ENCODE peak calls at places on chromosomes 5 and 9, in four cellular contexts. R is H9, O is stomach, J is fibroblast of lung. N is an unnamed sample.

GRCh38 chr5:8470489-8470888 is 601.5 kb downstream of the MTRR start:
- DNase-seq in R (no peak), O (no peak), J (no peak), N (no peak)

GRCh38 chr9:132622144-132622543 is 39.7 kb downstream of the BARHL1 start:
- DNase-seq in R (no peak), O (peak), J (peak), N (no peak)

GRCh38 chr5:168088415-168089165 is 202.9 kb upstream of the WWC1 start:
- DNase-seq in R (no peak), O (no peak), J (no peak), N (no peak)

GRCh38 chr5:101424530-101425175 is 521.6 kb upstream of the ST8SIA4 start:
- DNase-seq in R (no peak), O (no peak), J (peak), N (no peak)

GRCh38 chr5:147407094-147407681 is 102.7 kb downstream of the DPYSL3 start:
- DNase-seq in R (no peak), O (no peak), J (peak), N (no peak)

GRCh38 chr5:50874985-50875330 is 208.5 kb downstream of the PARP8 start:
- DNase-seq in R (no peak), O (no peak), J (no peak), N (no peak)

GRCh38 chr5:76808142-76808691 is 10.6 kb upstream of the F2RL1 start:
- DNase-seq in R (peak), O (no peak), J (no peak), N (no peak)

GRCh38 chr9:133125706-133126696 is 5.0 kb upstream of the RALGDS start:
- DNase-seq in R (no peak), O (no peak), J (peak), N (peak)

GRCh38 chr9:108645520-108645919 is 210.3 kb downstream of the ACTL7B start:
- DNase-seq in R (no peak), O (no peak), J (no peak), N (no peak)

GRCh38 chr9:109086221-109086620 is 33.5 kb downstream of the TMEM245 start:
- DNase-seq in R (no peak), O (no peak), J (peak), N (no peak)

GRCh38 chr5:26482076-26482816 is 556.1 kb downstream of the CDH9 start:
- DNase-seq in R (no peak), O (no peak), J (no peak), N (no peak)

GRCh38 chr9:135608294-135608998 is 30.9 kb downstream of the GLT6D1 start:
- DNase-seq in R (no peak), O (peak), J (no peak), N (no peak)

GRCh38 chr5:1380011-1380817 is 35.3 kb upstream of the CLPTM1L start:
- DNase-seq in R (peak), O (peak), J (peak), N (peak)

DNA sequence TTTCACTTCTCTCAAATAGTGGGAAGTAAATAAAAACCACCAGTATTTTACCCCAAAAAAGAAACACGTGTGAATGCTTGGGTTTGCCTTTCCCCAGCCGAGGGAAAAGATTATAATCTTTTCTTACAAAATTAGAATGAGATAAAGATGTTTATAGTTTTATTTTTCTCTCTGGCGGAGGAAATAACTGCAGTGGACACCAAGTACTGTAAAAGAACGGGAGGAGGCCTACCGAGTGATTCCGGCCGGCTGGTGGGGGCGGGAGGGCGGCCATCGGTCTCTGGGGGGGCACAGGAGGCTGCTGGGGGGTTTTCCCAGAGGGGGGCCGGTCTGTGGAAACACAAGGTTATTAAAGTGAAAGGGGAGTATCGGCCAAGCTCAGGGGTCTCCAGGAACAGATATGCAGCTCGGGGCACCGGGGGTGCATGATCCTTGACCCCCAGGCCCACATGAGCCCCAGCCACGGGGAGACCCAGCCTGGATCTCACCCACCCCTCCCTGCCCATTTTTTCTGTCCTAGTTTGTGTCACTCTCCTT is 29.4 kb downstream of the LCP2 start:
- DNase-seq in R (no peak), O (no peak), J (no peak), N (no peak)
- TF ChIP-seq CTCF in R (no peak), O (no peak), J (no peak), N (no peak)

GRCh38 chr5:3602713-3603502 is 7.3 kb downstream of the IRX1 start:
- DNase-seq in R (peak), O (peak), J (no peak), N (peak)
- TF ChIP-seq CTCF in R (peak), O (peak), J (no peak), N (peak)

GRCh38 chr5:136079195-136079985 is 50.6 kb downstream of the TGFBI start:
- DNase-seq in R (peak), O (no peak), J (no peak), N (no peak)
- TF ChIP-seq CTCF in R (peak), O (no peak), J (no peak), N (no peak)

DNA sequence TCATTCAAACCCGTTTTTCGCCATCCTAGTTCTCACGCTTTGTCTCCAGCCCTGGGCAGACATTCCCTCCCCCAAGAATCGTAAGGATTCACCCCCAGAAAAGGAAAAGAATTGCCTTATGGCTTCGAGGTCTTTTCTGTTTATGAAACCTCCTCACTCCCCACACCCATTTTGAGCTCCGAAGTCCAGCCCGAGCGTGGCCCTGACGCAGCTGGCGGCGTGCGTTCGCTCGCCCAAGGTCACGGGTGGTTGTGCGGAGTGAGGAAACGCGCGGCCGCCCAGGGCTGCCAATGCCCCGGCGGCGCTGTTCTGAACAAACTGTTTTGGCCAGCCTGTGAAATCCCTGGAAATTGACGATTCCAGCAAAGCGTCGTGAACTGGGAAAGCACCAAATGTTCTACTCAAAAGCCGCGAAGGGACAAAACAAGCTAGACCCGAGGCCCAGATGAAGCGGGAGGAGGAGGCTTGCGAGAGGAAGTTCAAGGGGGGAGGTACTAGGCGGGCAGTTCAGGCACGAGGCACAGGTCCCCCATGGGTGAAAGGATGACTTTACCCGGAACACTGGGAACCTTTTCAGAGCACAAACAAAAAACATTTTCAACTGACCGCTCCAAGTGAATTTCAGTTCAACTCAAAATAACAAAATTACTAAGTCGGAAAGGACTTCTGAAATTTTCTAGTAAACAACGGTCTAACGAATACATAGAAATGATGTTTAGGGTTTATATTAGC is 683 bp upstream of the ZFAND5 start:
- DNase-seq in R (peak), O (peak), J (peak), N (peak)
- TF ChIP-seq CTCF in R (no peak), O (no peak), J (peak), N (no peak)

N was measured in pancreas.